ENCODE peak calls at places on chromosomes 7 and 10, in five cellular contexts. L, D, N, J and G are unnamed samples.

GRCh38 chr7:38862666-38863065 is 46.3 kb downstream of the VPS41 start:
- DNase-seq in D (no peak), J (no peak), N (no peak), L (no peak), G (no peak)

GRCh38 chr7:98641646-98642489 is 24.8 kb downstream of the NPTX2 start:
- DNase-seq in J (no peak), L (no peak), N (no peak), D (no peak), G (no peak)

GRCh38 chr10:91194497-91195179 is 25.8 kb upstream of the PCGF5 start:
- DNase-seq in J (no peak), N (peak; percentile 70), L (no peak), D (no peak), G (no peak)

GRCh38 chr10:50322075-50322474 is 70.8 kb upstream of the ASAH2 start:
- DNase-seq in L (no peak), J (no peak), D (no peak), N (peak; percentile 31), G (no peak)

GRCh38 chr7:159098424-159098786 is 46.3 kb downstream of the VIPR2 start:
- DNase-seq in J (no peak), D (no peak), L (no peak), N (no peak), G (no peak)

GRCh38 chr7:1251796-1252542 is 19.3 kb downstream of the UNCX start:
- DNase-seq in J (no peak), N (no peak), D (no peak), L (no peak), G (no peak)

GRCh38 chr10:95569368-95569767 is 8.2 kb upstream of the SORBS1 start:
- DNase-seq in J (no peak), D (no peak), L (no peak), N (no peak), G (no peak)

GRCh38 chr10:103820101-103821062 is 35.0 kb downstream of the SH3PXD2A start:
- DNase-seq in L (no peak), J (peak; percentile 51), D (no peak), N (peak; percentile 26), G (peak; percentile 91)